ENCODE peak calls at places on chromosomes 5 and 9, in five cellular contexts. B, Z, M, R and W are unnamed samples. For H3K27me3, the result is how much of the 10 kb centered on the place peaks cover.

GRCh38 chr5:119220576-119221197 is 135.1 kb upstream of the TNFAIP8 start:
- DNase-seq in B (no peak), Z (no peak), M (no peak), R (no peak), W (no peak)

GRCh38 chr5:155978805-155979204 is 348.2 kb upstream of the SGCD start:
- DNase-seq in B (no peak), Z (no peak), M (no peak), R (no peak), W (no peak)

GRCh38 chr5:95042040-95042439 is 242.9 kb downstream of the MCTP1 start:
- DNase-seq in B (no peak), Z (no peak), M (no peak), R (no peak), W (no peak)

GRCh38 chr9:130240410-130241197 is 25.0 kb upstream of the HMCN2 start:
- DNase-seq in B (no peak), Z (no peak), M (peak), R (peak), W (no peak)

GRCh38 chr9:134377976-134378375 is 51.7 kb downstream of the RXRA start:
- DNase-seq in B (peak), Z (no peak), M (peak), R (no peak), W (no peak)

GRCh38 chr5:163261647-163262269 is 175.6 kb upstream of the CCNG1 start:
- DNase-seq in B (no peak), Z (no peak), M (no peak), R (no peak), W (no peak)

GRCh38 chr9:93906182-93906880 is 48.8 kb downstream of the BARX1 start:
- DNase-seq in B (no peak), Z (no peak), M (no peak), R (no peak), W (no peak)

GRCh38 chr5:142492781-142493281 is 168.0 kb upstream of the SPRY4 start:
- DNase-seq in B (no peak), Z (no peak), M (no peak), R (peak), W (no peak)

GRCh38 chr9:85527331-85528015 is 214.3 kb downstream of the AGTPBP1 start:
- DNase-seq in B (no peak), Z (no peak), M (no peak), R (no peak), W (no peak)

GRCh38 chr9:89802809-89803355 is 198.1 kb downstream of the GADD45G start:
- DNase-seq in B (peak), Z (no peak), M (no peak), R (peak), W (no peak)

GRCh38 chr5:173615884-173616576 is 420 bp downstream of the BOD1 start:
- DNase-seq in B (peak), Z (no peak), M (peak), R (peak), W (peak)

DNA sequence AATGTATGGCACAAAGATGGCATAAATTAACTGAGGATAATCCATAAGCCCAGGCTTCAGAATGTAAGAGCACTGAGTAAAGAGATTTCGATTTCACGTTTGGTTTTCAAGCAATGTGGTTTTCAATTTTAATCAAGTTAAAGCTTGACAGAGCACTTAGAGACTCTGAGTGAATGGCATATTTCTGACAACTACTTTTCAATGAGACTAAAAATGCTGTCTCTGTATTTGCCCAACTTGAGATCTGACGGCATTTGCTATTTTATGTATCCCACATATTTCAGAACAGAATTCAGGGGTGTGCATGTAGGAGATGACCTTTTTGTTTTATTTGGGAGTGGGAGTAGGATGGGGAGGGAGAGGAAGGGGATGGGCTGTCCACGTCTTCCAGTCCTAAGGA is 280.3 kb upstream of the PANK3 start:
- DNase-seq in B (no peak), Z (no peak), M (no peak), R (no peak), W (no peak)
- H3K27me3 ChIP-seq in B (under half), Z (under half), M (under half), R (under half), W (under half)

GRCh38 chr5:64971538-64971937 is 202.8 kb downstream of the CWC27 start:
- DNase-seq in B (no peak), Z (no peak), M (no peak), R (no peak), W (no peak)
- TF ChIP-seq CTCF in B (no peak), Z (no peak), M (no peak), R (no peak), W (peak)

DNA sequence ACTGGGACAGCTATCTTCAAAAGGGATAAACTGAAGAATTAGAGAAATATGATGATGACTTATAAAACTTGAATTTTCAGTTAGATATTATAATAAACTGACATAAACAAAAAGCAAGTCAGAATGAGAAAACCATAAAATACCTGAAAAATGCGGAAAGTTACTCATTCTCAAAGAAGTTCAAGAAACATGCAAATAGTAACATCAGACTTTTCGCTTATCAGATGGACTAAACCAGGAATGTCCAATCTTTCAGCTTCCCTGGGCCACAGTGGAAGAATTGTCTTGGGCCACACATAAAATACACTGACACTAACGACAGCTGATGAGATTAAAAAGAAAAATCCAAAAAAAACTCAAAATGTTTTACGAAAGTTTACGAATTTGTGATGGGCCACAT is 53.9 kb downstream of the DROSHA start:
- DNase-seq in B (no peak), Z (no peak), M (no peak), R (no peak), W (no peak)
- H3K27me3 ChIP-seq in B (under half), Z (under half), M (under half), R (under half), W (under half)

GRCh38 chr5:2783223-2783622 is 31.7 kb upstream of the IRX2 start:
- DNase-seq in B (no peak), Z (no peak), M (no peak), R (no peak), W (no peak)
- TF ChIP-seq CTCF in B (no peak), Z (no peak), M (peak), R (no peak), W (peak)